ENCODE peak calls at places on chromosomes 3 and 15, in nine cellular contexts. One of them, this sample, is unnamed.

GRCh38 chr3:65128346-65128745 is 440.5 kb upstream of the ADAMTS9 start:
- DNase-seq in fibroblast of pulmonary artery: no peak
- DNase-seq in tibial artery: no peak
- DNase-seq in neural crest cell: no peak
- DNase-seq in esophagus squamous epithelium: no peak
- DNase-seq in body of pancreas: no peak
- DNase-seq in cardiac fibroblast: no peak
- DNase-seq in GM13976: no peak
- DNase-seq in colonic mucosa: no peak
- DNase-seq in this sample: peak

GRCh38 chr15:74723754-74724334 is 1.5 kb downstream of the CYP1A1 start:
- DNase-seq in fibroblast of pulmonary artery: peak
- DNase-seq in tibial artery: no peak
- DNase-seq in neural crest cell: no peak
- DNase-seq in esophagus squamous epithelium: no peak
- DNase-seq in body of pancreas: peak
- DNase-seq in cardiac fibroblast: peak
- DNase-seq in GM13976: peak
- DNase-seq in colonic mucosa: peak
- DNase-seq in this sample: peak

GRCh38 chr3:194379651-194380050 is 10.1 kb upstream of the LRRC15 start:
- DNase-seq in fibroblast of pulmonary artery: no peak
- DNase-seq in tibial artery: peak
- DNase-seq in neural crest cell: no peak
- DNase-seq in esophagus squamous epithelium: no peak
- DNase-seq in body of pancreas: no peak
- DNase-seq in cardiac fibroblast: no peak
- DNase-seq in GM13976: no peak
- DNase-seq in colonic mucosa: no peak
- DNase-seq in this sample: no peak

GRCh38 chr3:169246158-169246557 is 417.4 kb downstream of the MECOM start:
- DNase-seq in fibroblast of pulmonary artery: no peak
- DNase-seq in tibial artery: no peak
- DNase-seq in neural crest cell: no peak
- DNase-seq in esophagus squamous epithelium: no peak
- DNase-seq in body of pancreas: no peak
- DNase-seq in cardiac fibroblast: no peak
- DNase-seq in GM13976: no peak
- DNase-seq in colonic mucosa: no peak
- DNase-seq in this sample: no peak

GRCh38 chr15:86690566-86690965 is 610.9 kb downstream of the AGBL1 start:
- DNase-seq in fibroblast of pulmonary artery: no peak
- DNase-seq in tibial artery: no peak
- DNase-seq in neural crest cell: no peak
- DNase-seq in esophagus squamous epithelium: no peak
- DNase-seq in body of pancreas: no peak
- DNase-seq in cardiac fibroblast: no peak
- DNase-seq in GM13976: no peak
- DNase-seq in colonic mucosa: no peak
- DNase-seq in this sample: peak

GRCh38 chr3:38015984-38016383 is 13.5 kb downstream of the PLCD1 start:
- DNase-seq in fibroblast of pulmonary artery: no peak
- DNase-seq in tibial artery: peak
- DNase-seq in neural crest cell: no peak
- DNase-seq in esophagus squamous epithelium: no peak
- DNase-seq in body of pancreas: no peak
- DNase-seq in cardiac fibroblast: no peak
- DNase-seq in GM13976: no peak
- DNase-seq in colonic mucosa: no peak
- DNase-seq in this sample: no peak

GRCh38 chr3:53155763-53156162 is 5.2 kb upstream of the PRKCD start:
- DNase-seq in fibroblast of pulmonary artery: no peak
- DNase-seq in tibial artery: no peak
- DNase-seq in neural crest cell: no peak
- DNase-seq in esophagus squamous epithelium: no peak
- DNase-seq in body of pancreas: peak
- DNase-seq in cardiac fibroblast: no peak
- DNase-seq in GM13976: no peak
- DNase-seq in colonic mucosa: peak
- DNase-seq in this sample: no peak

GRCh38 chr3:105649469-105649868 is 219.3 kb downstream of the CBLB start:
- DNase-seq in fibroblast of pulmonary artery: no peak
- DNase-seq in tibial artery: no peak
- DNase-seq in neural crest cell: no peak
- DNase-seq in esophagus squamous epithelium: no peak
- DNase-seq in body of pancreas: no peak
- DNase-seq in cardiac fibroblast: no peak
- DNase-seq in GM13976: no peak
- DNase-seq in colonic mucosa: no peak
- DNase-seq in this sample: no peak

GRCh38 chr3:48222616-48223513 is at the start of gene CAMP:
- DNase-seq in fibroblast of pulmonary artery: peak
- DNase-seq in tibial artery: peak
- DNase-seq in neural crest cell: no peak
- DNase-seq in esophagus squamous epithelium: no peak
- DNase-seq in body of pancreas: peak
- DNase-seq in cardiac fibroblast: peak
- DNase-seq in GM13976: peak
- DNase-seq in colonic mucosa: peak
- DNase-seq in this sample: peak

GRCh38 chr15:90087454-90088154 is 14.7 kb downstream of the IDH2 start:
- DNase-seq in fibroblast of pulmonary artery: peak
- DNase-seq in tibial artery: no peak
- DNase-seq in neural crest cell: no peak
- DNase-seq in esophagus squamous epithelium: no peak
- DNase-seq in body of pancreas: peak
- DNase-seq in cardiac fibroblast: peak
- DNase-seq in GM13976: no peak
- DNase-seq in colonic mucosa: no peak
- DNase-seq in this sample: peak
- TF ChIP-seq CTCF in fibroblast of pulmonary artery: peak
- TF ChIP-seq CTCF in tibial artery: no peak
- TF ChIP-seq CTCF in neural crest cell: peak
- TF ChIP-seq CTCF in esophagus squamous epithelium: no peak
- TF ChIP-seq CTCF in body of pancreas: no peak
- TF ChIP-seq CTCF in cardiac fibroblast: peak
- TF ChIP-seq CTCF in GM13976: no peak
- TF ChIP-seq CTCF in colonic mucosa: no peak
- TF ChIP-seq CTCF in this sample: peak

GRCh38 chr15:99403597-99403996 is 152.3 kb downstream of the LRRC28 start:
- DNase-seq in fibroblast of pulmonary artery: no peak
- DNase-seq in tibial artery: no peak
- DNase-seq in neural crest cell: no peak
- DNase-seq in esophagus squamous epithelium: no peak
- DNase-seq in body of pancreas: no peak
- DNase-seq in cardiac fibroblast: no peak
- DNase-seq in GM13976: no peak
- DNase-seq in colonic mucosa: no peak
- DNase-seq in this sample: no peak

GRCh38 chr15:99406120-99406519 is 154.8 kb downstream of the LRRC28 start:
- DNase-seq in fibroblast of pulmonary artery: no peak
- DNase-seq in tibial artery: no peak
- DNase-seq in neural crest cell: no peak
- DNase-seq in esophagus squamous epithelium: no peak
- DNase-seq in body of pancreas: no peak
- DNase-seq in cardiac fibroblast: no peak
- DNase-seq in GM13976: no peak
- DNase-seq in colonic mucosa: no peak
- DNase-seq in this sample: no peak

GRCh38 chr15:99399612-99400011 is 148.3 kb downstream of the LRRC28 start:
- DNase-seq in fibroblast of pulmonary artery: peak
- DNase-seq in tibial artery: no peak
- DNase-seq in neural crest cell: no peak
- DNase-seq in esophagus squamous epithelium: no peak
- DNase-seq in body of pancreas: no peak
- DNase-seq in cardiac fibroblast: no peak
- DNase-seq in GM13976: no peak
- DNase-seq in colonic mucosa: no peak
- DNase-seq in this sample: no peak

GRCh38 chr15:99404454-99404853 is 153.2 kb downstream of the LRRC28 start:
- DNase-seq in fibroblast of pulmonary artery: no peak
- DNase-seq in tibial artery: no peak
- DNase-seq in neural crest cell: no peak
- DNase-seq in esophagus squamous epithelium: no peak
- DNase-seq in body of pancreas: no peak
- DNase-seq in cardiac fibroblast: no peak
- DNase-seq in GM13976: no peak
- DNase-seq in colonic mucosa: no peak
- DNase-seq in this sample: no peak

GRCh38 chr15:99401971-99402732 is 150.9 kb downstream of the LRRC28 start:
- DNase-seq in fibroblast of pulmonary artery: no peak
- DNase-seq in tibial artery: no peak
- DNase-seq in neural crest cell: no peak
- DNase-seq in esophagus squamous epithelium: no peak
- DNase-seq in body of pancreas: no peak
- DNase-seq in cardiac fibroblast: no peak
- DNase-seq in GM13976: no peak
- DNase-seq in colonic mucosa: no peak
- DNase-seq in this sample: no peak
- TF ChIP-seq CTCF in fibroblast of pulmonary artery: no peak
- TF ChIP-seq CTCF in tibial artery: no peak
- TF ChIP-seq CTCF in neural crest cell: no peak
- TF ChIP-seq CTCF in esophagus squamous epithelium: no peak
- TF ChIP-seq CTCF in body of pancreas: no peak
- TF ChIP-seq CTCF in cardiac fibroblast: no peak
- TF ChIP-seq CTCF in GM13976: no peak
- TF ChIP-seq CTCF in colonic mucosa: no peak
- TF ChIP-seq CTCF in this sample: no peak

GRCh38 chr3:64073362-64073761 is 50.1 kb upstream of the PSMD6 start:
- DNase-seq in fibroblast of pulmonary artery: no peak
- DNase-seq in tibial artery: no peak
- DNase-seq in neural crest cell: no peak
- DNase-seq in esophagus squamous epithelium: no peak
- DNase-seq in body of pancreas: no peak
- DNase-seq in cardiac fibroblast: no peak
- DNase-seq in GM13976: no peak
- DNase-seq in colonic mucosa: no peak
- DNase-seq in this sample: no peak
- TF ChIP-seq CTCF in fibroblast of pulmonary artery: no peak
- TF ChIP-seq CTCF in tibial artery: no peak
- TF ChIP-seq CTCF in neural crest cell: no peak
- TF ChIP-seq CTCF in esophagus squamous epithelium: no peak
- TF ChIP-seq CTCF in body of pancreas: no peak
- TF ChIP-seq CTCF in cardiac fibroblast: no peak
- TF ChIP-seq CTCF in GM13976: no peak
- TF ChIP-seq CTCF in colonic mucosa: no peak
- TF ChIP-seq CTCF in this sample: no peak

GRCh38 chr15:23859008-23859407 is 171.9 kb upstream of the NDN start:
- DNase-seq in fibroblast of pulmonary artery: no peak
- DNase-seq in tibial artery: no peak
- DNase-seq in neural crest cell: no peak
- DNase-seq in esophagus squamous epithelium: no peak
- DNase-seq in body of pancreas: no peak
- DNase-seq in cardiac fibroblast: no peak
- DNase-seq in GM13976: no peak
- DNase-seq in colonic mucosa: no peak
- DNase-seq in this sample: no peak

GRCh38 chr15:23855947-23856346 is 168.8 kb upstream of the NDN start:
- DNase-seq in fibroblast of pulmonary artery: no peak
- DNase-seq in tibial artery: no peak
- DNase-seq in neural crest cell: no peak
- DNase-seq in esophagus squamous epithelium: no peak
- DNase-seq in body of pancreas: no peak
- DNase-seq in cardiac fibroblast: no peak
- DNase-seq in GM13976: no peak
- DNase-seq in colonic mucosa: no peak
- DNase-seq in this sample: no peak

GRCh38 chr15:23854535-23855252 is 167.6 kb upstream of the NDN start:
- DNase-seq in fibroblast of pulmonary artery: no peak
- DNase-seq in tibial artery: no peak
- DNase-seq in neural crest cell: no peak
- DNase-seq in esophagus squamous epithelium: no peak
- DNase-seq in body of pancreas: no peak
- DNase-seq in cardiac fibroblast: no peak
- DNase-seq in GM13976: no peak
- DNase-seq in colonic mucosa: no peak
- DNase-seq in this sample: no peak

GRCh38 chr15:23855260-23855659 is 168.2 kb upstream of the NDN start:
- DNase-seq in fibroblast of pulmonary artery: no peak
- DNase-seq in tibial artery: no peak
- DNase-seq in neural crest cell: no peak
- DNase-seq in esophagus squamous epithelium: no peak
- DNase-seq in body of pancreas: no peak
- DNase-seq in cardiac fibroblast: no peak
- DNase-seq in GM13976: no peak
- DNase-seq in colonic mucosa: no peak
- DNase-seq in this sample: no peak

DNA sequence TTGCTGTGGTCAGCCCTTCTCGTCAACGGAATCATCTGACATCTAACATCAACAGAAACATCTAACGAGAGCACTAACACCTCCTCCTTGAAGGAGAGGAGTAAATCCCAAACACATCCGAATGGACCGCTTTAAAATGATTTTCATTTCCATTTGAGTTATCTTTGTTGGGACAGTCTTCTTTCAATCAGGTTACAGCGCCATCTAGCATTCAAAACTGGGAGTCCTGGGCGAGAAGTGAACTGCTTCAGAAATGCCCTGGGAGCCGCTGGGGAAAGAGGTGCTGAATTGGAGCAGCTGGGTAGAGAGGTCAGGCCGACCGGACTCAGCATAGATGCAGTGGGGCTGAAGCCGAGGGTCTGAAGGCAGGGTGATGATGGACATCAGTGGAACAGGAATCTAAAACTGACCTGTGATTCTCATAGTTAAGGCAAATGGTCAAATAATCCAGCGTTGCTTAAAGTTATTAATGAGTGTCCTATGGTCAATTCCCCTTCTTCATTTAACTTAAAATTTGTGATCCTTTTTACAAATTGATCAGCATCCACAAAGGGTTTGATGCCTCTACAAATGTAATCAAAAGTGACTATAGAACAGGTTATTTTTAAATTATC is 170.0 kb upstream of the NDN start:
- DNase-seq in fibroblast of pulmonary artery: peak
- DNase-seq in tibial artery: no peak
- DNase-seq in neural crest cell: peak
- DNase-seq in esophagus squamous epithelium: no peak
- DNase-seq in body of pancreas: peak
- DNase-seq in cardiac fibroblast: peak
- DNase-seq in GM13976: no peak
- DNase-seq in colonic mucosa: peak
- DNase-seq in this sample: no peak
- TF ChIP-seq CTCF in fibroblast of pulmonary artery: peak
- TF ChIP-seq CTCF in tibial artery: no peak
- TF ChIP-seq CTCF in neural crest cell: peak
- TF ChIP-seq CTCF in esophagus squamous epithelium: no peak
- TF ChIP-seq CTCF in body of pancreas: peak
- TF ChIP-seq CTCF in cardiac fibroblast: no peak
- TF ChIP-seq CTCF in GM13976: no peak
- TF ChIP-seq CTCF in colonic mucosa: peak
- TF ChIP-seq CTCF in this sample: peak

This sample was measured in MCF 10A.